ENCODE peak calls at places on chromosomes 12 and 14, in six cellular contexts. Q is endodermal cell, R is cardiac muscle cell, T is A549, J is ovary, W is gastrocnemius medialis. G is an unnamed sample. For H3K9me3 and H3K4me1, the result is how much of the 10 kb centered on the place peaks cover.

GRCh38 chr14:32559595-32559994 is 230.5 kb downstream of the AKAP6 start:
- DNase-seq in Q (no peak), W (no peak), T (no peak), J (no peak), R (no peak), G (no peak)

GRCh38 chr14:64856528-64857445 is 22.9 kb downstream of the SPTB start:
- DNase-seq in J (no peak), Q (peak), T (no peak), W (no peak), R (no peak), G (no peak)

GRCh38 chr14:67984274-67984673 is 164.7 kb downstream of the RAD51B start:
- DNase-seq in R (no peak), W (no peak), J (no peak), T (no peak), Q (no peak), G (no peak)

GRCh38 chr12:32217354-32218310 is 111.0 kb downstream of the BICD1 start:
- DNase-seq in J (no peak), R (no peak), Q (no peak), T (peak), W (peak), G (no peak)

GRCh38 chr14:87566986-87567385 is 426.0 kb downstream of the GALC start:
- DNase-seq in W (no peak), R (no peak), Q (peak), T (no peak), J (no peak), G (no peak)

GRCh38 chr12:130998136-130998535 is 44.4 kb downstream of the ADGRD1 start:
- DNase-seq in T (no peak), Q (no peak), J (no peak), W (no peak), R (no peak), G (no peak)

GRCh38 chr12:104863549-104863948 is 94.5 kb downstream of the SLC41A2 start:
- DNase-seq in T (no peak), R (no peak), J (no peak), W (no peak), Q (no peak), G (no peak)

GRCh38 chr14:98956181-98956580 is 315.8 kb downstream of the BCL11B start:
- DNase-seq in W (no peak), R (no peak), J (no peak), Q (peak), T (no peak), G (no peak)

GRCh38 chr14:90969493-90970166 is 90.8 kb downstream of the RPS6KA5 start:
- DNase-seq in W (no peak), R (no peak), J (no peak), T (no peak), Q (no peak), G (no peak)

GRCh38 chr14:55352201-55352600 is 59.4 kb downstream of the ATG14 start:
- DNase-seq in W (no peak), J (no peak), R (no peak), T (no peak), Q (no peak), G (no peak)

GRCh38 chr14:63662776-63663175 is 21.1 kb upstream of the WDR89 start:
- DNase-seq in T (no peak), W (no peak), Q (no peak), R (no peak), J (no peak), G (no peak)

GRCh38 chr12:50058743-50059312 is 1.4 kb downstream of the ASIC1 start:
- DNase-seq in T (no peak), R (no peak), J (no peak), Q (no peak), W (no peak), G (no peak)

GRCh38 chr12:48063530-48063929 is 42.3 kb downstream of the SENP1 start:
- DNase-seq in J (no peak), T (no peak), W (no peak), R (no peak), Q (no peak), G (no peak)

GRCh38 chr12:112182499-112182898 is 57.1 kb downstream of the TRAFD1 start:
- DNase-seq in R (no peak), J (no peak), T (no peak), Q (no peak), W (no peak), G (no peak)

GRCh38 chr14:76348898-76349297 is 27.0 kb upstream of the ESRRB start:
- DNase-seq in T (no peak), R (no peak), Q (peak), J (no peak), W (peak), G (no peak)

GRCh38 chr14:24837280-24838046 is 203.5 kb upstream of the GZMB start:
- DNase-seq in Q (peak), W (no peak), J (no peak), R (no peak), T (no peak), G (no peak)

GRCh38 chr14:32366995-32367394 is 37.9 kb downstream of the AKAP6 start:
- DNase-seq in T (no peak), J (no peak), Q (no peak), R (no peak), W (no peak), G (no peak)

GRCh38 chr12:21294176-21294575 is 40.5 kb downstream of the SLCO1A2 start:
- DNase-seq in J (no peak), W (no peak), T (no peak), Q (no peak), R (no peak), G (no peak)

GRCh38 chr12:754871-755562 is 2.6 kb downstream of the WNK1 start:
- DNase-seq in W (no peak), Q (no peak), J (no peak), R (peak), T (peak), G (peak)

GRCh38 chr14:53953002-53953827 is 3.4 kb downstream of the BMP4 start:
- DNase-seq in J (peak), Q (peak), W (peak), T (peak), R (peak), G (peak)

GRCh38 chr12:3725267-3726115 is 27.4 kb downstream of the CRACR2A start:
- DNase-seq in Q (peak), J (no peak), R (no peak), W (peak), T (no peak), G (no peak)

GRCh38 chr12:120980800-120981368 is 2.5 kb downstream of the HNF1A start:
- DNase-seq in R (no peak), J (no peak), W (no peak), Q (no peak), T (no peak), G (peak)

GRCh38 chr14:85131523-85131922 is 398.4 kb upstream of the FLRT2 start:
- DNase-seq in T (no peak), J (no peak), W (no peak), Q (peak), R (no peak), G (no peak)

GRCh38 chr12:116319316-116319715 is 41.8 kb upstream of the MED13L start:
- DNase-seq in J (no peak), T (no peak), R (no peak), W (no peak), Q (no peak), G (no peak)

GRCh38 chr14:54902521-54903420 is at the start of gene GCH1:
- DNase-seq in J (peak), R (peak), Q (peak), W (peak), T (peak), G (peak)

GRCh38 chr12:34372003-34372402 is 349.7 kb downstream of the ALG10 start:
- DNase-seq in T (no peak), R (no peak), J (no peak), W (no peak), Q (no peak), G (no peak)
- H3K9me3 ChIP-seq in T (under half), R (under half), J (under half), W (under half), Q (under half), G (under half)

GRCh38 chr12:11704094-11704493 is 54.6 kb downstream of the ETV6 start:
- DNase-seq in Q (no peak), J (no peak), W (no peak), T (no peak), R (no peak), G (no peak)

GRCh38 chr12:11702959-11703358 is 53.5 kb downstream of the ETV6 start:
- DNase-seq in Q (no peak), W (no peak), T (no peak), R (no peak), J (no peak), G (no peak)

GRCh38 chr12:11701398-11701797 is 51.9 kb downstream of the ETV6 start:
- DNase-seq in J (no peak), Q (no peak), R (no peak), W (no peak), T (no peak), G (no peak)

GRCh38 chr12:11705010-11705409 is 55.5 kb downstream of the ETV6 start:
- DNase-seq in Q (no peak), W (no peak), T (peak), R (no peak), J (peak), G (no peak)

DNA sequence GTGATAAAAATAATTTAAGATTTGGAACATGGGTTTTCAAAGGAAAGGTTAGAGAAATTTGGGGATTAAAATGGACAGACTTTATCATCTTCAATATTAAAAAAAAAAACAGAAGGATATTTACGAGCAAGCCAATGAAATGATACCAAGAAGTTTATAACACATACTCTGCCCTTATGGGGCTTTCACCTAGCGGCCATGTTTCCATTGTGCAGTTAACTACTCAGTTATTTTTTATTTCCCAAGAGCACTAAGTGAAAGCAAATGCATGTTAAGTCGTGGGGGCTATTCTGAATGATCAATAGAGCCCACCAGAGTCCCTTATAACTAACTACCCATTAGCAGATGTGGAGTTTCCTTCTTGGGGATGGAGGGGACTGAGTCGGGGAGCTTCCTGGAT is 53.9 kb downstream of the ETV6 start:
- DNase-seq in J (no peak), Q (no peak), W (no peak), R (no peak), T (no peak), G (no peak)
- H3K4me1 ChIP-seq in J (under half), Q (under half), W (under half), R (half or more), T (under half), G (under half)

GRCh38 chr14:75221797-75222196 is 45.4 kb upstream of the TMED10 start:
- DNase-seq in W (no peak), T (no peak), R (no peak), J (no peak), Q (no peak), G (no peak)
- H3K27ac ChIP-seq in W (no peak), T (peak), R (no peak), J (no peak), Q (no peak), G (no peak)

GRCh38 chr14:20194101-20194500 is 3.4 kb downstream of the OR11G2 start:
- DNase-seq in T (no peak), Q (no peak), J (no peak), W (no peak), R (no peak), G (no peak)

GRCh38 chr14:20198991-20199390 is 8.3 kb downstream of the OR11G2 start:
- DNase-seq in R (no peak), W (no peak), Q (no peak), J (no peak), T (no peak), G (no peak)

GRCh38 chr14:20197459-20197858 is 6.8 kb downstream of the OR11G2 start:
- DNase-seq in R (no peak), W (no peak), Q (no peak), J (no peak), T (no peak), G (no peak)

GRCh38 chr14:20191396-20191795 is 700 bp downstream of the OR11G2 start:
- DNase-seq in R (no peak), W (no peak), T (no peak), Q (no peak), J (no peak), G (no peak)

DNA sequence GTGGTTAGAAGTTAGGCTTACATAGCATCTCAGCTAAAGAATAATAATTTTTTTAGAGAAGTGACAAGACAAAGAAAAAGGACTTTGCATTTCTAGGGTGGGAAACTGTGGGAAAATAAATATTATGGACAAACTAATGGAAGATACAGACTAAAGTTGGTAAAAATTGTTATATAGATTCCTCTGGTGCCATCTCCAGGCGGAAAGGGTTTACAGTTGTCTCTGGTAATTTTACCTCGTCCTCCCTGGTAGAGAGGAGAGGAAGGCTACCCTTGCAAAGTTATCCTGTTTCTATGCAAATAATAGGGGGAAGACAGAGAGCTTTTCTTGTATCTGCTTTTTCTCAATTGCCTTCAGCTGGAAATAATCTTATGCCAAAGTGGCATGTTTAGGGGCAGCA is 5.2 kb downstream of the OR11G2 start:
- DNase-seq in T (no peak), J (no peak), R (no peak), Q (no peak), W (no peak), G (no peak)
- H3K9me3 ChIP-seq in T (under half), J (under half), R (under half), Q (half or more), W (under half), G (under half)

DNA sequence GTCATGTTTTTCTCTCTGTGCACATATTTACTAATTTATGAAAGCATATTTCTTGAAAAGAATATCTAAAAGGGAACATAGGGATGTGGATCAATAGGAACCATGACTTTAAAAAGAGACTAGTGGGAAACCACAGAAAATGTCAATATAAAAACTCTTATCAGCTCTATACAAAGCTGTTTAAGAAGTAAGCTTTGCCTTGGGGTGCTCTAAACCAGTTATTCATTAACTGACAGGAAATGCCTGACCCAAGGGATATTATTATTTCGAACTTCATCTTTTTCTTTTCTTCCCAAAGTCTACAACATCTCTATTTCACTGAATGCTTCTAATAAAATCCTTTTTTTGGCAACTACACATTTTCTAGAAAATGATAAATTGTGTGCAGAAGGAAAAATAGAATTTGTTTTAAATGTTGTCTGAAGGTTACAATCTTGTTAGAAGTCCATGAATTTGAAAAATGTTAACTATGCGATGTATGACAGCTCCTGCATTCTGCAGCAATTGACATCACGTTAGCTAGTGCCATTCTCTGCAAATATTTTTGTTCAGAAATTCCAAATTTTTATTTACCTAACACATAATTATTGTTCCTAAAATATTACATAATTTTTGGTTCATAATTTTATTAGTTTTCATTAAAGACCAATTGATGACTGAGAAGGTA is 345.0 kb downstream of the SLC16A7 start:
- DNase-seq in T (no peak), J (no peak), R (no peak), W (no peak), Q (no peak), G (peak)
- H3K4me1 ChIP-seq in T (under half), J (under half), R (under half), W (under half), Q (under half), G (under half)

GRCh38 chr14:100070310-100070709 is 5.1 kb downstream of the EVL start:
- DNase-seq in T (no peak), Q (no peak), J (no peak), R (no peak), W (no peak), G (no peak)

GRCh38 chr14:100067481-100067880 is 2.3 kb downstream of the EVL start:
- DNase-seq in J (no peak), T (no peak), W (no peak), R (no peak), Q (no peak), G (no peak)

GRCh38 chr14:100071545-100071944 is 6.3 kb downstream of the EVL start:
- DNase-seq in J (no peak), R (no peak), Q (no peak), T (no peak), W (no peak), G (no peak)

GRCh38 chr14:100067971-100068959 is 3.0 kb downstream of the EVL start:
- DNase-seq in J (no peak), T (no peak), W (no peak), Q (no peak), R (no peak), G (peak)

GRCh38 chr14:100069161-100069800 is 4.1 kb downstream of the EVL start:
- DNase-seq in J (no peak), T (no peak), W (no peak), Q (no peak), R (no peak), G (no peak)
- H3K27ac ChIP-seq in J (no peak), T (no peak), W (no peak), Q (no peak), R (no peak), G (peak)

DNA sequence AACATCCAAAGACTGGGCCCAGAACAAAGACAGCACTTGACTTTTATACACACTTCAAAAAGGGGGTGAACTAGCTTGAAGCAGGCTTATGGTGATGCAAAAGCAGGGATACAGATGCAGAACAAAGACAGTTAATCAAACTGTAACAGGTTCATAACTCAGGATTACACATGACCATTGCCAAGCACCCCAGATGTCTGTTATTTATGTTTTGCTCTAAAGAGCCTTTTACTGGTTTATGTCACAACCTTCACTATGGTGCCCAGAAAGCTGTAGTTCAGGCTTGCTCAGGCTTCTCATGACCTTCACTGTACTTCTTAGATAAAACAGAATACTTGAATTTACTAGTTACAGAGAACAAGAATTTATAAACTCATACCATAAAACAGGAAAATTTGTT is 31.7 kb upstream of the SLC38A4 start:
- DNase-seq in J (no peak), T (no peak), Q (no peak), R (no peak), W (no peak), G (no peak)
- H3K9me3 ChIP-seq in J (under half), T (under half), Q (half or more), R (under half), W (under half), G (under half)

DNA sequence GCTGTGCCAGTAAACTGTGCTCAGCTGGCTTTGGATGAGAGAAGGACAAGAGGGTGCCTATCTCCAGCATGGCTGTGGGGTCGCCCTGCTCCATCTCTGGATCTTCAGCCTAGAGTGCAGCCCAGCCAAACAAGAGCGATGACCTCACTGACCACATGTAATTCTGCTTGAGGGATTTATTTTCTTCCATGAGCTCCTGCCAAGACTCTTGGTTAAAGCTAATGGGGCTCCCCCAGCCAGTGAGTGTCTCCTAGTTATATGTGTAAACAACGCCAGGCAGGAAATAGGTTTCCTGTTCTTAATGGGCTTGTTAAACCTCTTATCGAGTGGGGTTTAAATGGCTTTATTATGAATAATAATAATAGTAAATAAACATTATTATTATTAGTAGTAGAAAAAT is 397.2 kb downstream of the NRXN3 start:
- DNase-seq in W (no peak), R (no peak), Q (no peak), T (no peak), J (no peak), G (no peak)
- H3K4me1 ChIP-seq in W (under half), R (under half), Q (under half), T (under half), J (under half), G (under half)